ENCODE peak calls at places on chromosomes 11 and 22, in seven cellular contexts. N is GM12865; A is NCI-H460; R is AG20443; C is D721Med; F is H4; X is CD4-positive, alpha-beta memory T cell. S is an unnamed sample.

GRCh38 chr11:36257351-36257750 is 31.9 kb downstream of the COMMD9 start:
- DNase-seq in A (no peak), N (no peak), C (no peak), F (no peak), X (no peak), R (no peak), S (no peak)

GRCh38 chr11:103338621-103339484 is 229.6 kb downstream of the DYNC2H1 start:
- DNase-seq in N (no peak), X (no peak), R (no peak), C (no peak), A (no peak), F (no peak), S (no peak)

GRCh38 chr11:19344661-19345518 is 104.1 kb upstream of the E2F8 start:
- DNase-seq in R (peak), X (no peak), C (peak), A (no peak), F (no peak), N (peak), S (no peak)

GRCh38 chr11:42625757-42626156 is 686.0 kb upstream of the API5 start:
- DNase-seq in A (no peak), C (no peak), X (no peak), F (no peak), N (no peak), R (no peak), S (no peak)

GRCh38 chr11:116879789-116880402 is 42.5 kb upstream of the APOA1 start:
- DNase-seq in R (peak), N (peak), C (no peak), X (peak), A (peak), F (peak), S (no peak)

GRCh38 chr11:93773045-93773477 is 11.0 kb upstream of the MED17 start:
- DNase-seq in R (no peak), F (no peak), X (no peak), A (no peak), N (no peak), C (no peak), S (no peak)

GRCh38 chr11:76919887-76920746 is 59.4 kb downstream of the ACER3 start:
- DNase-seq in A (peak), X (peak), F (peak), N (peak), R (peak), C (no peak), S (peak)

GRCh38 chr11:70755410-70756158 is 357.3 kb downstream of the CTTN start:
- DNase-seq in A (peak), X (peak), F (peak), R (peak), N (peak), C (peak), S (no peak)

GRCh38 chr11:93821617-93822016 is 28.8 kb downstream of the VSTM5 start:
- DNase-seq in F (no peak), R (no peak), N (no peak), C (no peak), X (no peak), A (no peak), S (no peak)

GRCh38 chr22:46754110-46754799 is 8.2 kb upstream of the TBC1D22A start:
- DNase-seq in C (no peak), F (peak), A (peak), N (peak), X (no peak), R (peak), S (peak)

GRCh38 chr11:121071456-121072236 is 29.4 kb upstream of the TECTA start:
- DNase-seq in C (no peak), X (no peak), N (no peak), R (no peak), F (no peak), A (no peak), S (no peak)

GRCh38 chr11:31964181-31964580 is 126.7 kb upstream of the RCN1 start:
- DNase-seq in N (no peak), A (no peak), X (no peak), C (no peak), R (no peak), F (no peak), S (no peak)

GRCh38 chr22:25403752-25404471 is 160.6 kb upstream of the GRK3 start:
- DNase-seq in C (no peak), F (no peak), A (no peak), R (peak), X (no peak), N (peak), S (no peak)

GRCh38 chr11:3605721-3606324 is 36.0 kb downstream of the ART5 start:
- DNase-seq in A (no peak), X (no peak), F (no peak), N (no peak), R (no peak), C (no peak), S (no peak)

GRCh38 chr11:118908931-118909618 is 16.7 kb downstream of the BCL9L start:
- DNase-seq in A (no peak), R (peak), C (peak), N (no peak), F (peak), X (no peak), S (no peak)

GRCh38 chr11:67642490-67643120 is 3.0 kb upstream of the TBX10 start:
- DNase-seq in F (no peak), R (no peak), C (no peak), N (no peak), A (no peak), X (no peak), S (no peak)

GRCh38 chr11:108199446-108200321 is 22.8 kb downstream of the NPAT start:
- DNase-seq in X (peak), R (peak), C (no peak), N (peak), F (peak), A (no peak), S (no peak)

GRCh38 chr22:30185129-30185528 is 61.4 kb downstream of the LIF start:
- DNase-seq in N (no peak), R (no peak), F (no peak), C (no peak), X (no peak), A (no peak), S (no peak)

GRCh38 chr11:94934362-94934761 is 39.0 kb downstream of the CWC15 start:
- DNase-seq in F (no peak), A (no peak), X (no peak), N (no peak), R (peak), C (no peak), S (no peak)

GRCh38 chr11:116499396-116500001 is 273.3 kb downstream of the BUD13 start:
- DNase-seq in A (peak), F (peak), C (no peak), N (peak), R (peak), X (no peak), S (peak)